ENCODE peak calls at places on chromosomes 1 and 21, in ten cellular contexts. One of them, this sample, is unnamed.

GRCh38 chr1:3940911-3941310 is 40.8 kb upstream of the C1orf174 start:
- DNase-seq in transverse colon: no peak
- DNase-seq in stomach: no peak
- DNase-seq in endothelial cell of umbilical vein: no peak
- DNase-seq in H1: no peak
- DNase-seq in spleen: no peak
- DNase-seq in sigmoid colon: no peak
- DNase-seq in esophagus muscularis mucosa: no peak
- DNase-seq in HCT116: no peak
- DNase-seq in breast epithelium: no peak
- DNase-seq in this sample: no peak

GRCh38 chr1:117607471-117607870 is 1.6 kb downstream of the TENT5C start:
- DNase-seq in H1: peak; percentile 48
- DNase-seq in sigmoid colon: no peak
- DNase-seq in stomach: peak; percentile 75
- DNase-seq in esophagus muscularis mucosa: no peak
- DNase-seq in transverse colon: peak; percentile 71
- DNase-seq in spleen: no peak
- DNase-seq in breast epithelium: peak; percentile 42
- DNase-seq in HCT116: no peak
- DNase-seq in endothelial cell of umbilical vein: no peak
- DNase-seq in this sample: peak; percentile 56

GRCh38 chr1:107698161-107698560 is 266.8 kb downstream of the VAV3 start:
- DNase-seq in HCT116: no peak
- DNase-seq in sigmoid colon: no peak
- DNase-seq in breast epithelium: no peak
- DNase-seq in esophagus muscularis mucosa: no peak
- DNase-seq in stomach: no peak
- DNase-seq in transverse colon: no peak
- DNase-seq in H1: no peak
- DNase-seq in spleen: no peak
- DNase-seq in endothelial cell of umbilical vein: no peak
- DNase-seq in this sample: no peak

GRCh38 chr1:46399307-46399706 is 5.2 kb downstream of the FAAH start:
- DNase-seq in breast epithelium: no peak
- DNase-seq in sigmoid colon: peak; percentile 51
- DNase-seq in endothelial cell of umbilical vein: no peak
- DNase-seq in H1: no peak
- DNase-seq in spleen: no peak
- DNase-seq in HCT116: no peak
- DNase-seq in esophagus muscularis mucosa: no peak
- DNase-seq in stomach: no peak
- DNase-seq in transverse colon: no peak
- DNase-seq in this sample: no peak

GRCh38 chr21:37561506-37561905 is 194.9 kb downstream of the DYRK1A start:
- DNase-seq in endothelial cell of umbilical vein: no peak
- DNase-seq in stomach: no peak
- DNase-seq in spleen: no peak
- DNase-seq in esophagus muscularis mucosa: peak; percentile 90
- DNase-seq in H1: peak; percentile 31
- DNase-seq in HCT116: no peak
- DNase-seq in transverse colon: no peak
- DNase-seq in breast epithelium: no peak
- DNase-seq in sigmoid colon: no peak
- DNase-seq in this sample: no peak

GRCh38 chr1:50343323-50343722 is 79.9 kb downstream of the DMRTA2 start:
- DNase-seq in sigmoid colon: no peak
- DNase-seq in H1: no peak
- DNase-seq in stomach: no peak
- DNase-seq in endothelial cell of umbilical vein: no peak
- DNase-seq in esophagus muscularis mucosa: peak; percentile 60
- DNase-seq in transverse colon: no peak
- DNase-seq in HCT116: no peak
- DNase-seq in breast epithelium: no peak
- DNase-seq in spleen: no peak
- DNase-seq in this sample: no peak

GRCh38 chr21:33688343-33688742 is 46.0 kb downstream of the ITSN1 start:
- DNase-seq in HCT116: no peak
- DNase-seq in transverse colon: no peak
- DNase-seq in H1: no peak
- DNase-seq in breast epithelium: no peak
- DNase-seq in spleen: no peak
- DNase-seq in stomach: no peak
- DNase-seq in endothelial cell of umbilical vein: no peak
- DNase-seq in esophagus muscularis mucosa: no peak
- DNase-seq in sigmoid colon: no peak
- DNase-seq in this sample: no peak

GRCh38 chr1:239675735-239676134 is 289.4 kb downstream of the CHRM3 start:
- DNase-seq in spleen: no peak
- DNase-seq in esophagus muscularis mucosa: no peak
- DNase-seq in stomach: no peak
- DNase-seq in HCT116: no peak
- DNase-seq in breast epithelium: no peak
- DNase-seq in sigmoid colon: no peak
- DNase-seq in transverse colon: no peak
- DNase-seq in H1: no peak
- DNase-seq in endothelial cell of umbilical vein: no peak
- DNase-seq in this sample: no peak

GRCh38 chr21:35102488-35103407 is 53.6 kb upstream of the RUNX1 start:
- DNase-seq in stomach: peak; percentile 27
- DNase-seq in spleen: peak; percentile 79
- DNase-seq in transverse colon: peak; percentile 29
- DNase-seq in sigmoid colon: peak; percentile 78
- DNase-seq in H1: no peak
- DNase-seq in breast epithelium: peak; percentile 20
- DNase-seq in esophagus muscularis mucosa: no peak
- DNase-seq in HCT116: no peak
- DNase-seq in endothelial cell of umbilical vein: no peak
- DNase-seq in this sample: no peak

GRCh38 chr1:47911424-47911823 is 85.8 kb downstream of the TRABD2B start:
- DNase-seq in endothelial cell of umbilical vein: no peak
- DNase-seq in esophagus muscularis mucosa: no peak
- DNase-seq in breast epithelium: no peak
- DNase-seq in stomach: no peak
- DNase-seq in transverse colon: no peak
- DNase-seq in sigmoid colon: no peak
- DNase-seq in spleen: no peak
- DNase-seq in H1: no peak
- DNase-seq in HCT116: no peak
- DNase-seq in this sample: no peak

GRCh38 chr1:202106340-202107284 is 16.1 kb upstream of the GPR37L1 start:
- DNase-seq in esophagus muscularis mucosa: no peak
- DNase-seq in spleen: no peak
- DNase-seq in H1: no peak
- DNase-seq in sigmoid colon: no peak
- DNase-seq in endothelial cell of umbilical vein: no peak
- DNase-seq in HCT116: peak; percentile 65
- DNase-seq in stomach: peak; percentile 88
- DNase-seq in transverse colon: peak; percentile 91
- DNase-seq in breast epithelium: no peak
- DNase-seq in this sample: no peak

GRCh38 chr1:223031690-223032601 is 111.1 kb downstream of the TLR5 start:
- DNase-seq in stomach: no peak
- DNase-seq in breast epithelium: no peak
- DNase-seq in H1: no peak
- DNase-seq in spleen: no peak
- DNase-seq in transverse colon: no peak
- DNase-seq in sigmoid colon: peak; percentile 88
- DNase-seq in endothelial cell of umbilical vein: no peak
- DNase-seq in HCT116: no peak
- DNase-seq in esophagus muscularis mucosa: no peak
- DNase-seq in this sample: no peak

GRCh38 chr1:164510435-164510834 is 48.5 kb upstream of the PBX1 start:
- DNase-seq in H1: no peak
- DNase-seq in breast epithelium: no peak
- DNase-seq in spleen: no peak
- DNase-seq in esophagus muscularis mucosa: no peak
- DNase-seq in stomach: no peak
- DNase-seq in transverse colon: no peak
- DNase-seq in sigmoid colon: no peak
- DNase-seq in HCT116: no peak
- DNase-seq in endothelial cell of umbilical vein: peak; percentile 15
- DNase-seq in this sample: no peak

GRCh38 chr1:14627608-14628489 is 29.4 kb downstream of the KAZN start:
- DNase-seq in stomach: no peak
- DNase-seq in sigmoid colon: no peak
- DNase-seq in HCT116: no peak
- DNase-seq in breast epithelium: no peak
- DNase-seq in transverse colon: no peak
- DNase-seq in spleen: no peak
- DNase-seq in H1: no peak
- DNase-seq in esophagus muscularis mucosa: no peak
- DNase-seq in endothelial cell of umbilical vein: no peak
- DNase-seq in this sample: no peak

GRCh38 chr1:62250126-62250726 is 55.6 kb downstream of the L1TD1 start:
- DNase-seq in stomach: no peak
- DNase-seq in H1: no peak
- DNase-seq in endothelial cell of umbilical vein: no peak
- DNase-seq in breast epithelium: no peak
- DNase-seq in HCT116: no peak
- DNase-seq in spleen: no peak
- DNase-seq in transverse colon: no peak
- DNase-seq in sigmoid colon: no peak
- DNase-seq in esophagus muscularis mucosa: no peak
- DNase-seq in this sample: no peak

DNA sequence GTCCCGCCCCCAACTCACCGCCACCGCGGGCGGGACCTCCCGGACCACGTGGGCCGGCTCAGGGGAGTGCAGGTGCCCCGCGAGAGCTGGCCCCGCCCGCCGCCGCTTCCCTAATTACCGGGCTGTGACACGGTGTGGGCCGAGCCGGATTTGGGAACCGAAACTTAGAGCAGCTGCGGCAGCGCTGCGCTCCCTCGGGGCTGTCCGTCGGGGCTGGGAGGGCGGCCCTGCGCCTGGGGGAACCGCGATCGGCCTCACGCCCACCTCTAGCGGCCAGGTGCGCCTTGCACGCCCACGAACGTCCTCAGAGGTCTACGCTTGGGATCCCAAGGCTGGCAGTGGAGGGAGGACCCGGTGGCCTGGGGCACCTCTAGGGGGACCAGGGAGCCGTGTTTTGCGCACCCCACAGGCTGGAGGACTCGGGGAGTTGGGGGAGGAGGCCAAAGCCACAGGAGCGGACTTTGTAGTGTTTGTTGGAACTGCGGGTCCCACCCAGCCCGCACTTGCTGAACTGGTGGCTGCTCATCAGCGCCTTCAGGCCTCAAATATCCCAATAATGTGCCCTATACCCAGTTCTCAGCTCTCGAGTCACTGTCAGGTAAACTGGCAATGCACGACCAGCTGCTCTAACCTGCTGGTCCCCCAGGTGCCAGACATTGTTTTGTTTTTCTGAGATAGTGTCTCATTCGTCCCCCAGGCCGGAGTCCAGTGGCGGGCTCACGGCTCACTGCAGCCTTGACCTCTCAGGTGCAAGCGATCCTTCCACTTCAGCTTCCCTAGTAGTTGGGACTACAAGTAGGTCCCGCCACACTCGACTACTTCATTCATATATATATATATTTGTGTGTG is 781 bp upstream of the NADK start:
- DNase-seq in transverse colon: peak; percentile 95
- DNase-seq in breast epithelium: peak; percentile 79
- DNase-seq in H1: peak; percentile 92
- DNase-seq in esophagus muscularis mucosa: no peak
- DNase-seq in stomach: peak; percentile 92
- DNase-seq in spleen: peak; percentile 99
- DNase-seq in endothelial cell of umbilical vein: no peak
- DNase-seq in HCT116: peak; percentile 48
- DNase-seq in sigmoid colon: peak; percentile 84
- DNase-seq in this sample: peak; percentile 72
- TF ChIP-seq POLR2AphosphoS5 in transverse colon: peak; percentile 85
- TF ChIP-seq POLR2AphosphoS5 in breast epithelium: peak; percentile 38
- TF ChIP-seq POLR2AphosphoS5 in H1: peak; percentile 58
- TF ChIP-seq POLR2AphosphoS5 in esophagus muscularis mucosa: peak; percentile 14
- TF ChIP-seq POLR2AphosphoS5 in stomach: peak; percentile 71
- TF ChIP-seq POLR2AphosphoS5 in spleen: peak; percentile 89
- TF ChIP-seq POLR2AphosphoS5 in endothelial cell of umbilical vein: peak; percentile 12
- TF ChIP-seq POLR2AphosphoS5 in HCT116: peak; percentile 51
- TF ChIP-seq POLR2AphosphoS5 in sigmoid colon: no peak
- TF ChIP-seq POLR2AphosphoS5 in this sample: peak; percentile 34

GRCh38 chr1:178101654-178102053 is 7.8 kb downstream of the RASAL2 start:
- DNase-seq in esophagus muscularis mucosa: no peak
- DNase-seq in endothelial cell of umbilical vein: peak; percentile 73
- DNase-seq in transverse colon: no peak
- DNase-seq in H1: no peak
- DNase-seq in breast epithelium: no peak
- DNase-seq in spleen: no peak
- DNase-seq in HCT116: no peak
- DNase-seq in stomach: no peak
- DNase-seq in sigmoid colon: no peak
- DNase-seq in this sample: no peak
- H3K4me1 ChIP-seq in esophagus muscularis mucosa: peaks cover 24% of the 10 kb centered on the region
- H3K4me1 ChIP-seq in endothelial cell of umbilical vein: peaks cover 4% of the 10 kb centered on the region
- H3K4me1 ChIP-seq in transverse colon: peaks cover 13% of the 10 kb centered on the region
- H3K4me1 ChIP-seq in H1: peaks cover 3% of the 10 kb centered on the region
- H3K4me1 ChIP-seq in breast epithelium: no peaks in the 10 kb centered on the region
- H3K4me1 ChIP-seq in spleen: no peaks in the 10 kb centered on the region
- H3K4me1 ChIP-seq in HCT116: no peaks in the 10 kb centered on the region
- H3K4me1 ChIP-seq in stomach: peaks cover 5% of the 10 kb centered on the region
- H3K4me1 ChIP-seq in sigmoid colon: peaks cover 55% of the 10 kb centered on the region
- H3K4me1 ChIP-seq in this sample: no peaks in the 10 kb centered on the region

DNA sequence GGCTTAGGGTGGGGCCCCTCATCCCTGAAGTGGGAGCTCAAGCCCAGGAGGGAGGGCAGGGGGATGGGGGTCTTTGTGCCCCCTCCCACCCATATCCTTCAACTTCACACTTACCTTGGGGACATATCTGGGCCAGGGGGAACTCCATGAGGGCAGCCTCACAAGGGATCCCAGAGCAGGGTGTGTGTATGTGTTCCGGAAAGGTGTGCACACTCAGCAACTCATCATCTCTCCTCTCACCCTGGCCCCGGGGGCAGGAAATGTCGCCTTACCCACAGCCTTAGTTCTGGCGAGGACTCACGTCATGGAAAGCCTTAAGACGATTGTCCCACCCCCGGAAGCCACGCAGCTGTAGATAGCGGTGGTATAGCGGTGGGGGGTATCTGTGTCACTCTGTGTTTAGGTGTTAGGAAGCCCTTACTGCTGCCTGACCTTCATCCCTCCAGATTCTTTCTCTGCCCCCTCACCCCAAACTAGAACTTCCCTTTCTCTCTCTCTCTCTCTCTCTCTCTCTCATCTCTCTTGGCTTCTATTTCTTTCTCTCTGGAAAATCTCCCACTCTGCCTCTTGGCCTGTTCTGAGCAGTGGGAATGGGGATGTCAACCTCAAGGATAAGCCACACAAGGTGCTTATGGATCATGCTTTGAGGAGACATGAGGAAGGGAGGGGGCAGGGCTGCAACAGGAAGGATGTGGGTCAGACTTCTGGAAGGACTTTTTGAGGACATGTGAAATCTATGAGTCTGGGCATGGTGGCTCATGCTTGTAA is at the start of gene SH2D2A:
- DNase-seq in H1: no peak
- DNase-seq in transverse colon: peak; percentile 72
- DNase-seq in HCT116: no peak
- DNase-seq in breast epithelium: peak; percentile 53
- DNase-seq in sigmoid colon: peak; percentile 78
- DNase-seq in esophagus muscularis mucosa: peak; percentile 93
- DNase-seq in spleen: peak; percentile 92
- DNase-seq in stomach: peak; percentile 65
- DNase-seq in endothelial cell of umbilical vein: no peak
- DNase-seq in this sample: no peak
- TF ChIP-seq POLR2A in H1: no peak
- TF ChIP-seq POLR2A in transverse colon: peak; percentile 70
- TF ChIP-seq POLR2A in HCT116: no peak
- TF ChIP-seq POLR2A in breast epithelium: no peak
- TF ChIP-seq POLR2A in sigmoid colon: peak; percentile 30
- TF ChIP-seq POLR2A in esophagus muscularis mucosa: no peak
- TF ChIP-seq POLR2A in spleen: peak; percentile 59
- TF ChIP-seq POLR2A in stomach: no peak
- TF ChIP-seq POLR2A in endothelial cell of umbilical vein: no peak
- TF ChIP-seq POLR2A in this sample: no peak

GRCh38 chr21:41678016-41678935 is 88.6 kb downstream of the RIPK4 start:
- DNase-seq in breast epithelium: peak; percentile 94
- DNase-seq in esophagus muscularis mucosa: no peak
- DNase-seq in transverse colon: peak; percentile 80
- DNase-seq in endothelial cell of umbilical vein: no peak
- DNase-seq in sigmoid colon: no peak
- DNase-seq in H1: no peak
- DNase-seq in stomach: peak; percentile 87
- DNase-seq in spleen: peak; percentile 58
- DNase-seq in HCT116: peak; percentile 24
- DNase-seq in this sample: peak; percentile 96
- TF ChIP-seq POLR2AphosphoS5 in breast epithelium: no peak
- TF ChIP-seq POLR2AphosphoS5 in esophagus muscularis mucosa: no peak
- TF ChIP-seq POLR2AphosphoS5 in transverse colon: peak; percentile 72
- TF ChIP-seq POLR2AphosphoS5 in endothelial cell of umbilical vein: no peak
- TF ChIP-seq POLR2AphosphoS5 in sigmoid colon: no peak
- TF ChIP-seq POLR2AphosphoS5 in H1: no peak
- TF ChIP-seq POLR2AphosphoS5 in stomach: peak; percentile 82
- TF ChIP-seq POLR2AphosphoS5 in spleen: no peak
- TF ChIP-seq POLR2AphosphoS5 in HCT116: no peak
- TF ChIP-seq POLR2AphosphoS5 in this sample: peak; percentile 90